ENCODE peak calls at places on chromosomes 4 and X, in ten cellular contexts. O is Ammon's horn; H is stromal cell of bone marrow; S is neural crest cell; Q is mucosa of descending colon; P is stimulated activated CD4-positive, alpha-beta T cell treated with anti-CD3 and anti-CD28 coated beads, Interleukin-15, amount 100 ng/mL, for 1 hour; M is pons; F is NCI-H1092 treated with DMSO at 0.1 percent for 48 hours; Z is AG09319; E is aorta. X is an unnamed sample.

GRCh38 chrX:68508799-68509198 is 9.9 kb downstream of the YIPF6 start:
- DNase-seq in F (no peak), S (no peak), H (no peak), Q (no peak), M (no peak), P (no peak), Z (no peak), E (no peak), O (no peak), X (no peak)

GRCh38 chr4:24404281-24404680 is 180.1 kb downstream of the DHX15 start:
- DNase-seq in Q (no peak), S (no peak), O (no peak), Z (no peak), E (no peak), F (no peak), M (no peak), H (no peak), P (no peak), X (no peak)

GRCh38 chrX:145825896-145826295 is 8.3 kb downstream of the SLITRK2 start:
- DNase-seq in F (peak), Z (no peak), H (no peak), Q (peak), M (peak), O (no peak), E (no peak), S (no peak), P (no peak), X (no peak)

GRCh38 chr4:173403051-173403450 is 4.1 kb upstream of the SCRG1 start:
- DNase-seq in H (no peak), O (no peak), E (no peak), S (no peak), Z (no peak), F (no peak), Q (no peak), M (no peak), P (no peak), X (no peak)

GRCh38 chrX:69489625-69490024 is 14.5 kb upstream of the NALF2 start:
- DNase-seq in O (no peak), M (no peak), Z (no peak), H (no peak), S (no peak), F (no peak), Q (no peak), E (no peak), P (no peak), X (no peak)

GRCh38 chr4:110149089-110149488 is 49.3 kb downstream of the ELOVL6 start:
- DNase-seq in F (no peak), Z (no peak), E (no peak), O (no peak), M (no peak), P (no peak), S (no peak), Q (no peak), H (no peak), X (no peak)

GRCh38 chr4:48262926-48263325 is 6.7 kb downstream of the TEC start:
- DNase-seq in O (no peak), F (no peak), Z (no peak), H (peak), S (no peak), E (peak), P (no peak), Q (no peak), M (no peak), X (no peak)

GRCh38 chrX:338836-339400 is 20.3 kb upstream of the GTPBP6 start:
- DNase-seq in F (no peak), S (no peak), Q (no peak), Z (no peak), P (no peak), M (no peak), E (peak), O (no peak), H (no peak), X (no peak)

GRCh38 chrX:72358313-72358712 is 52.6 kb upstream of the CITED1 start:
- DNase-seq in E (no peak), Q (no peak), Z (no peak), O (no peak), P (no peak), F (no peak), H (no peak), M (peak), S (no peak), X (no peak)

GRCh38 chrX:124215786-124216185 is 116.7 kb upstream of the TEX13D start:
- DNase-seq in Z (no peak), Q (no peak), F (no peak), P (no peak), E (no peak), H (no peak), O (no peak), S (no peak), M (no peak), X (no peak)

GRCh38 chr4:113825272-113825671 is 63.7 kb upstream of the CAMK2D start:
- DNase-seq in E (no peak), Z (no peak), Q (peak), H (no peak), M (peak), O (peak), S (no peak), P (no peak), F (no peak), X (no peak)

GRCh38 chr4:110033994-110034393 is 121.3 kb downstream of the EGF start:
- DNase-seq in S (no peak), O (no peak), H (no peak), Z (no peak), P (no peak), M (no peak), Q (peak), F (no peak), E (peak), X (no peak)

GRCh38 chr4:167779864-167780263 is 312.5 kb upstream of the ANXA10 start:
- DNase-seq in F (no peak), H (no peak), P (no peak), Z (no peak), S (no peak), E (no peak), Q (no peak), M (no peak), O (no peak), X (no peak)

GRCh38 chrX:153582896-153583295 is 16.0 kb downstream of the CCNQ start:
- DNase-seq in F (no peak), S (peak), E (peak), H (no peak), Q (peak), P (peak), O (no peak), M (no peak), Z (no peak), X (no peak)

GRCh38 chr4:126202226-126202625 is 887.5 kb downstream of the FAT4 start:
- DNase-seq in E (no peak), M (no peak), S (no peak), H (no peak), O (no peak), P (no peak), Z (no peak), F (no peak), Q (no peak), X (no peak)

GRCh38 chr4:121217385-121217784 is 53.3 kb upstream of the TNIP3 start:
- DNase-seq in S (no peak), Q (no peak), M (no peak), F (no peak), O (no peak), Z (peak), E (no peak), P (no peak), H (no peak), X (no peak)

GRCh38 chr4:129362685-129363274 is 266.8 kb downstream of the C4orf33 start:
- DNase-seq in F (peak), S (peak), E (peak), Q (peak), Z (peak), M (peak), O (peak), P (no peak), H (peak), X (peak)

GRCh38 chrX:54288277-54288676 is 69.6 kb downstream of the WNK3 start:
- DNase-seq in E (no peak), H (no peak), F (no peak), M (peak), Z (no peak), P (no peak), Q (no peak), S (no peak), O (peak), X (no peak)

GRCh38 chr4:95095352-95095974 is 337.7 kb downstream of the BMPR1B start:
- DNase-seq in S (no peak), Q (no peak), M (peak), H (peak), P (no peak), E (no peak), F (peak), O (peak), Z (no peak), X (no peak)

GRCh38 chr4:151117371-151117962 is 18.0 kb downstream of the RPS3A start:
- DNase-seq in E (peak), S (peak), Z (no peak), Q (peak), M (peak), O (peak), P (no peak), H (peak), F (peak), X (peak)

X was measured in amygdala.